ENCODE peak calls at places on chromosomes 11 and 22, in eight cellular contexts. W is SJSA1, M is mesendoderm, B is upper lobe of right lung, O is heart right ventricle, I is ovary, G is thyroid gland, Q is right lobe of liver. S is an unnamed sample. For H3K4me1, the result is how much of the 10 kb centered on the place peaks cover.

GRCh38 chr11:124917115-124917637 is 1.9 kb upstream of the HEPN1 start:
- DNase-seq in B (no peak), G (no peak), Q (no peak), I (no peak), W (no peak), M (peak), O (no peak), S (no peak)

GRCh38 chr11:65719887-65720236 is 736 bp downstream of the RNASEH2C start:
- DNase-seq in I (peak), B (peak), M (no peak), Q (no peak), G (no peak), W (no peak), O (no peak), S (peak)

GRCh38 chr11:30683176-30683575 is 97.0 kb upstream of the MPPED2 start:
- DNase-seq in W (no peak), B (no peak), Q (no peak), M (no peak), I (no peak), O (peak), G (no peak), S (no peak)

GRCh38 chr11:126169291-126169690 is 42.2 kb downstream of the RPUSD4 start:
- DNase-seq in B (no peak), Q (no peak), W (no peak), G (no peak), M (no peak), I (no peak), O (no peak), S (no peak)

GRCh38 chr11:47797633-47798032 is 30.5 kb upstream of the FNBP4 start:
- DNase-seq in B (no peak), G (no peak), O (no peak), M (no peak), W (peak), I (no peak), Q (no peak), S (no peak)

GRCh38 chr11:573146-573759 is 3.0 kb upstream of the PHRF1 start:
- DNase-seq in B (no peak), G (peak), Q (peak), I (no peak), M (no peak), W (no peak), O (no peak), S (no peak)

GRCh38 chr11:85718991-85719807 is 33.2 kb upstream of the CCDC89 start:
- DNase-seq in B (no peak), M (peak), O (peak), G (peak), Q (no peak), I (no peak), W (peak), S (peak)

GRCh38 chr11:126113515-126113957 is 50.9 kb upstream of the CDON start:
- DNase-seq in W (no peak), I (peak), M (peak), B (peak), Q (peak), O (peak), G (peak), S (peak)

GRCh38 chr11:72039108-72039850 is 40.6 kb downstream of the IL18BP start:
- DNase-seq in Q (no peak), I (no peak), O (no peak), G (peak), M (no peak), W (no peak), B (peak), S (peak)

GRCh38 chr22:19065298-19065859 is 56.8 kb downstream of the DGCR2 start:
- DNase-seq in O (no peak), B (no peak), Q (no peak), M (no peak), W (no peak), G (no peak), I (no peak), S (no peak)

GRCh38 chr22:39681038-39681861 is 110.7 kb downstream of the CACNA1I start:
- DNase-seq in W (no peak), Q (no peak), I (no peak), O (no peak), G (no peak), M (no peak), B (no peak), S (no peak)

GRCh38 chr11:117127164-117127563 is 16.9 kb upstream of the PAFAH1B2 start:
- DNase-seq in G (no peak), M (no peak), Q (no peak), I (no peak), W (no peak), B (no peak), O (no peak), S (no peak)

GRCh38 chr22:37641251-37641949 is 1.9 kb downstream of the SH3BP1 start:
- DNase-seq in B (no peak), O (no peak), M (no peak), W (no peak), Q (no peak), G (no peak), I (no peak), S (no peak)
- H3K4me3 ChIP-seq in B (no peak), O (no peak), M (no peak), W (no peak), Q (no peak), G (no peak), I (no peak), S (no peak)

DNA sequence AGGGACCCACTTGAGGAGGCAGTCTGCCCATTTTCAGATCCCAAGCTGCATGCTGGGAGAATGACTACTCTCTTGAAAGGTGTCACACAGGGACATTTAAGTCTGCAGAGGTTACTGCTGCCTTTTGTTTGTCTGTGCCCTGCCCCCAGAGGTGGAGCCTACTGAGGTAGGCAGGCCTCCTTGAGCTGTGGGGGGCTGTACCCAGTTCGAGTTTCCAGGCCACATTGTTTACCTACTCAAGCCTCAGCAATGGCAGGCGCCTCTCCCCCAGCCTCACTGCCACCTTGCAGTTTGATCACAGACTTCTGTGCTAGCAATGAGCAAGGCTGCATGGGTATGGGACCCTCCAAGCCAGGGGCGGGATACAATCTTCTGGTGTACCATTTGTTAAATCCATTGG is 126.0 kb downstream of the OR4A5 start:
- DNase-seq in M (no peak), G (no peak), B (no peak), Q (no peak), I (no peak), W (no peak), O (no peak), S (no peak)
- H3K4me1 ChIP-seq in M (under half), G (under half), B (under half), Q (under half), I (under half), W (under half), O (under half), S (under half)

DNA sequence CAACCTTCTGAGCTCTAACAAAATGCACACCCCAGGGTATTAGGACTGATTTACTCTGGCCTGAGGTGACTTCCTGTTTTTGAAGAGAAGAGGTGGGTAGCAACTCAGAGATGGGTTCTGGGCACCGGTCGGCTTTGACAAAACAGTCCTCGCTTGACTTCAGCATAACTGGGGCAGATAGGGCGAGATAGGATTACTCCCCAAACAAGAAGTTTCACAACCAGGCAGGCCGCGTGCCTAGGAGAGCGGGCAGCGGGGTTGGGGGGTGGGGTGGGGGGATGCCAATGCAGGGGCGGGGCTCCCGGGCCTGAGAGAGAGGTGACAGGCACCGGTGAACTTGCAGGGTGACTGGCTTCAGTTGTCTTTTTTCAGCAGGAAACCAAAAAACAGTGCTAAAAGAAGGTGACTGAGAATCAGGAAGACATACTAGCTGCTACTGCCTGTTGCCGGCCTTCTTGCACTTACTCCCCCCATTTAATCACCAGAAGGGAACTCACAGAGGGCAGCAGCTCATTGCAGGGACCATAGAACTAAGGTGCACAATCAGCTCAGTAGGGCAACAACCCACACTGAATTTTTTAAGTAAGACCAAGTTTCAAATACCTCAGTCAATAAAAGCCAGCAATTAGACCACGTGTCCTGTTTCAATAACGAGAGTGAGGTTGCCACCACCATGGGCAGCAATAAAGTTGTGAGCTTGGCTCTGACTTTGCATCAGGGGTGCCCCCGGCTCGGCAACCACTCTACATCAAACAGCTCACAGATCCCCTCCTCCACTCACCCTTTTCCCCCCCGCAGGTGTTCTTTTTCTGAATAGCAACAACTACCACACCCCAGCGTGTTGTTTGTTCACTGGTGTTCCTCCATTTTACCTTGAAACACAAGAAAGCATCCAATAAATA is 37.2 kb upstream of the ETS1 start:
- DNase-seq in I (no peak), W (no peak), O (no peak), G (peak), Q (peak), M (no peak), B (no peak), S (no peak)
- H3K27ac ChIP-seq in I (no peak), W (no peak), O (no peak), G (no peak), Q (peak), M (no peak), B (peak), S (no peak)

GRCh38 chr22:46064236-46064965 is 85.9 kb upstream of the PPARA start:
- DNase-seq in Q (no peak), M (no peak), G (no peak), W (peak), O (no peak), B (peak), I (peak), S (peak)
- H3K4me3 ChIP-seq in Q (no peak), M (no peak), G (no peak), W (peak), O (peak), B (peak), I (peak), S (no peak)

DNA sequence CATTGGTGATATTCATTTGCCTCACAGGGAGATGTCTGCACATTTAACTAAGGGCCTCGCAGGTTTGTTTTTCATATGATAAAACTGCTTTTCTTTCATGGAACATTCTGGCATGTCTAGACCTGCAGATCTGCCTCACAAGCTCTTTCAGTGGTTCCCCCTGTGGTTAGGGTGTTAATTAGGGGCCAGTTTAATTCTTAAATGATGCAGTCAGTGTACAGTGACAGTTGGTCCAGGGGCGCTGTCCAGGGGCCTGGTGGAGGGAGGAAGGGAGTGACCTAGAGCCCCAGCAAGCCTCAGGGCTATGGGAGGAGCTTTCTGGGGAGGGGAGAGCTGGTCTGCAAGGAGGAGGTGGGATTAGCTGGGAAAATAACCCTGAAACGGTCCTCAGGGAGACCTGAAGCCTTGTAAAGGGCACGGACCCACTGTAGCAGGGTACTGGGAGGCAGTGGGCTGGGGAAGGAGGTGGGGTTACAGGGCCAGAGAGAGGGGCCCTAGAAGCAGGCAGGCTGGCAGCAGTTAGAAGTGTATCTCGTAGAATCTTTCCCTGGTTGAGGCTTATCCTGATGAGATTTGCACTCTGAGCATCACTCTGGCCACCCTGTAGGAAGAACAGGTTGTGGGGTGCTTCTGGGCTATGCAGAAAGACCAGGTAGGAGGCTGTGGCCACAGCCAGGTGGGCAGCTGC is 29.4 kb downstream of the FBLN1 start:
- DNase-seq in B (no peak), M (no peak), G (no peak), W (no peak), I (no peak), Q (no peak), O (no peak), S (no peak)
- H3K4me1 ChIP-seq in B (under half), M (under half), G (under half), W (under half), I (under half), Q (under half), O (under half), S (under half)

S was measured in heart left ventricle.